ENCODE peak calls at places on chromosomes 7 and 10, in four cellular contexts. One of them, this sample, is unnamed.

GRCh38 chr7:98616381-98617050 is 569 bp upstream of the NPTX2 start:
- DNase-seq in transverse colon: no peak
- DNase-seq in GM12891: no peak
- DNase-seq in Panc1: no peak
- DNase-seq in this sample: no peak

GRCh38 chr10:106086391-106086790 is 1078.1 kb downstream of the SORCS1 start:
- DNase-seq in transverse colon: no peak
- DNase-seq in Panc1: no peak
- DNase-seq in GM12891: no peak
- DNase-seq in this sample: no peak

GRCh38 chr10:46106410-46107255 is 60.6 kb upstream of the MSMB start:
- DNase-seq in Panc1: no peak
- DNase-seq in GM12891: no peak
- DNase-seq in transverse colon: peak
- DNase-seq in this sample: peak

GRCh38 chr7:130009848-130010688 is 41.1 kb downstream of the ZC3HC1 start:
- DNase-seq in GM12891: no peak
- DNase-seq in transverse colon: peak
- DNase-seq in Panc1: peak
- DNase-seq in this sample: peak

GRCh38 chr7:100022621-100023020 is 7.2 kb downstream of the ZKSCAN1 start:
- DNase-seq in transverse colon: peak
- DNase-seq in Panc1: no peak
- DNase-seq in GM12891: no peak
- DNase-seq in this sample: no peak

GRCh38 chr7:150665075-150665794 is 20.3 kb upstream of the GIMAP2 start:
- DNase-seq in GM12891: no peak
- DNase-seq in transverse colon: no peak
- DNase-seq in Panc1: no peak
- DNase-seq in this sample: no peak

GRCh38 chr7:42924223-42924877 is 7.6 kb downstream of the PSMA2 start:
- DNase-seq in GM12891: no peak
- DNase-seq in Panc1: no peak
- DNase-seq in transverse colon: no peak
- DNase-seq in this sample: no peak

GRCh38 chr7:140478361-140479061 is 794 bp downstream of the MKRN1 start:
- DNase-seq in transverse colon: peak
- DNase-seq in Panc1: no peak
- DNase-seq in GM12891: peak
- DNase-seq in this sample: peak

GRCh38 chr7:18228686-18229085 is 201.0 kb upstream of the PRPS1L1 start:
- DNase-seq in transverse colon: peak
- DNase-seq in Panc1: no peak
- DNase-seq in GM12891: no peak
- DNase-seq in this sample: no peak

GRCh38 chr7:129307592-129307991 is 82.8 kb downstream of the AHCYL2 start:
- DNase-seq in transverse colon: no peak
- DNase-seq in GM12891: no peak
- DNase-seq in Panc1: no peak
- DNase-seq in this sample: no peak

DNA sequence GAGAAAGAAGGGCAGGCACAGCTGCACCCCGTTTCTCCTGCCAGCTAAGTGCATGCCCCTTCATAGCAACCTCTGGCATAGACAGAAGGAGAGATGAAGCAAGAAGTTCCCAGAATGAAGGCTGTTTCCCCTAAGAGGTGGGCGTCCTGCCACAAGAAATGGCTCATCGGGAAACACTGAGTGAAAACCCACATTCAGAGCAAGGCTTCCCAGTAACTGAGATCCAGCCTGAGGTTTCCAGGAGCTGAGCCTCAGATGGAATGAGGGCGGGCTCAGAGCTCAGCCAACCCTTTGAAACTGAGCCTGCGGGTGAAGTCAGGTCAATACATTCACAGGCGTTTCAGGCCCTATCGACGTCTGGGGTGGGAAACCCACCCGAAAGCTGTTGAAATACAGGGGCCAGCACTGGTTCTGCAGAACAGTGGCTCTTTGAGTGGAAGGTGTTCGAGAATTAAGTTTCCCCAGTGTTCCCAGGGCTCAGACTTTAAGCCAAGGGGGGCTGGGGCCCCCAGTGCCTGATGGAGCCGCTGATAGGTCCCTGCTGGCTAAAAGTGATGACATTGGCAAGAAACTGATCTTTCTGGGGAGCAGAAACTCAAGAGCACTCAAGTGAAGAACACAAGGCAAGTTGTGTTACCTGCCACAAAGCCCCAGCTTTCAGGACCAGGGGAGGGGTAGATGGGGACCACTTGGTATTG is 510.2 kb downstream of the RPS24 start:
- DNase-seq in GM12891: no peak
- DNase-seq in transverse colon: peak
- DNase-seq in Panc1: no peak
- DNase-seq in this sample: peak
- TF ChIP-seq POLR2AphosphoS5 in GM12891: no peak
- TF ChIP-seq POLR2AphosphoS5 in transverse colon: peak
- TF ChIP-seq POLR2AphosphoS5 in Panc1: no peak
- TF ChIP-seq POLR2AphosphoS5 in this sample: peak

GRCh38 chr10:104067525-104067924 is 18.2 kb downstream of the COL17A1 start:
- DNase-seq in GM12891: no peak
- DNase-seq in transverse colon: no peak
- DNase-seq in Panc1: no peak
- DNase-seq in this sample: no peak

GRCh38 chr10:104069610-104070009 is 16.1 kb downstream of the COL17A1 start:
- DNase-seq in transverse colon: peak
- DNase-seq in Panc1: no peak
- DNase-seq in GM12891: no peak
- DNase-seq in this sample: no peak

GRCh38 chr10:104061196-104061595 is 24.5 kb downstream of the COL17A1 start:
- DNase-seq in GM12891: no peak
- DNase-seq in Panc1: no peak
- DNase-seq in transverse colon: no peak
- DNase-seq in this sample: no peak

GRCh38 chr10:104066945-104067344 is 18.7 kb downstream of the COL17A1 start:
- DNase-seq in transverse colon: no peak
- DNase-seq in GM12891: no peak
- DNase-seq in Panc1: no peak
- DNase-seq in this sample: no peak

DNA sequence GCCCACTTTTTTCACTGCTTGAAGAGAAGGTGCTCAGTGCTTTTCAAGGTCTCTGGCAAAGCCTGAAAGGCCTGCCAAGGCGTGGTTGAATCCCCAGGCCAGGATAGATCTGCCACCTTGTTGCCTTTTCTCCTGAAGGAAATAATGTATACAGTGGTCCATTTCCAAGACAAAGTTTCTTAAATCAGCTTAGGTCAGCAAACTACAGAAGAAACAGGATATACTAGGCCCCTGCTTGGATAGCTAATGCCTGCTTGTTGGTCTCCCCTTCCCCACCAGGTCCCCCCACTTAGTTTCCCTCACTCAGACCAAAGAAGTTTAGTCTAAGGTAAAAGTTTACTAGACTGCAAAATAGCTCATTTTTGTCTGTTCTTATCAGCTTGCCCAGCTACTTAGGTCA is 19.9 kb downstream of the COL17A1 start:
- DNase-seq in Panc1: no peak
- DNase-seq in transverse colon: no peak
- DNase-seq in GM12891: no peak
- DNase-seq in this sample: no peak
- TF ChIP-seq POLR2AphosphoS5 in Panc1: no peak
- TF ChIP-seq POLR2AphosphoS5 in transverse colon: no peak
- TF ChIP-seq POLR2AphosphoS5 in GM12891: no peak
- TF ChIP-seq POLR2AphosphoS5 in this sample: no peak

DNA sequence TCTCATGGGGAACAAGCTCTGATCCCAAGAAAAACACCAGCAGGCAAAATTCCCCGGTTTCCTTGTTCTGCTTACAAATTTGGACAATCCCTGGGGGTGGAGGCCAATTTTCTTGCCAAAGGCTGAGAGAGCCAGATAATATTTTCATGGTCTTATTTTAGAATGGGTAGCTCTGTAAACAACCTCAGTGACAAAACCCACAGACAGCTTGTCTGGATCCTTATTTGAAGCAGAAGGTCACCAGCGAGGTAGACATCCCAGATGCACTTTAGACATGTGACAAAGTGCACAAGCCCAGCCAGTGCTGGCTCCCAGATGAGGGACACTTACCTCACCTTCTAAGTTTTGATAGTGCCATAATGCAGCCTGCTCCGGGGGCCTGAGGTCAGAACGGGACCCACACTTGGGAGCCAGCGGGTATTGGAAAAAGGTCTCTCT is 102.6 kb upstream of the DDC start:
- DNase-seq in Panc1: no peak
- DNase-seq in transverse colon: no peak
- DNase-seq in GM12891: no peak
- DNase-seq in this sample: no peak
- TF ChIP-seq POLR2AphosphoS5 in Panc1: no peak
- TF ChIP-seq POLR2AphosphoS5 in transverse colon: peak
- TF ChIP-seq POLR2AphosphoS5 in GM12891: no peak
- TF ChIP-seq POLR2AphosphoS5 in this sample: peak

DNA sequence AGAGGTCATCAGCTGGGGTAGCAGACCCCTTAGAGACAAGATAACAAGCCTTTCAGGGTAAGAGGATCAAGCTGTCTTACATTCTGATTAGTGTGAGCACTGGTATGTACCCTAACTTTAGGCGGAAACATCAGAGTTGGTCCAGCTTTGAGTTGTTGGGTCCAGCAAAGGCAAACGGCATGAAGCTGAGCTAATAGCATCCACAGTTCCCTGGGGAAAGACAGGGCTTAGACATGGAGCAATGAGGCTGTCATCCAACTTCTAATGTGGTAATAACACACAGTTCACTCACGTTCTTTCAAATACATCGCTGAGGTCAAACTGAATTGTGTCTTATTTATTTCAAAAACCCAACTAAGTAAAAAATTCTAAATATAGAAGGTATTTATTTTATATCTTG is 32.6 kb downstream of the ARHGAP21 start:
- DNase-seq in Panc1: no peak
- DNase-seq in GM12891: no peak
- DNase-seq in transverse colon: no peak
- DNase-seq in this sample: no peak
- TF ChIP-seq POLR2AphosphoS5 in Panc1: no peak
- TF ChIP-seq POLR2AphosphoS5 in GM12891: no peak
- TF ChIP-seq POLR2AphosphoS5 in transverse colon: no peak
- TF ChIP-seq POLR2AphosphoS5 in this sample: no peak

GRCh38 chr10:111249925-111250324 is 173.1 kb downstream of the ADRA2A start:
- DNase-seq in Panc1: no peak
- DNase-seq in transverse colon: peak
- DNase-seq in GM12891: no peak
- DNase-seq in this sample: no peak
- TF ChIP-seq POLR2AphosphoS5 in Panc1: no peak
- TF ChIP-seq POLR2AphosphoS5 in transverse colon: peak
- TF ChIP-seq POLR2AphosphoS5 in GM12891: no peak
- TF ChIP-seq POLR2AphosphoS5 in this sample: no peak